ENCODE peak calls at places on chromosome 2, in eight cellular contexts. E is fibroblast of lung; K is naive thymus-derived CD4-positive, alpha-beta T cell; P is cardiac fibroblast; X is cardiac muscle cell; A is bronchial epithelial cell; B is Peyer's patch; M is AG10803. J is an unnamed sample.

GRCh38 chr2:238231809-238232208 is 8.0 kb downstream of the HES6 start:
- DNase-seq in E (no peak), K (no peak), P (no peak), X (no peak), A (no peak), B (no peak), M (no peak), J (no peak)

GRCh38 chr2:145032791-145033190 is 512.9 kb upstream of the ZEB2 start:
- DNase-seq in E (no peak), K (no peak), P (no peak), X (no peak), A (no peak), B (no peak), M (peak), J (no peak)

GRCh38 chr2:190679813-190680591 is 31.1 kb downstream of the NAB1 start:
- DNase-seq in E (peak), K (peak), P (peak), X (peak), A (peak), B (peak), M (no peak), J (no peak)

GRCh38 chr2:111252436-111252835 is 131.7 kb downstream of the BCL2L11 start:
- DNase-seq in E (no peak), K (no peak), P (no peak), X (no peak), A (peak), B (no peak), M (no peak), J (no peak)

GRCh38 chr2:222319576-222320440 is 21.0 kb upstream of the PAX3 start:
- DNase-seq in E (no peak), K (no peak), P (peak), X (peak), A (no peak), B (peak), M (no peak), J (no peak)

GRCh38 chr2:158391876-158392275 is 64.7 kb downstream of the CCDC148 start:
- DNase-seq in E (peak), K (no peak), P (no peak), X (no peak), A (peak), B (no peak), M (no peak), J (no peak)

GRCh38 chr2:101763496-101764333 is 66.2 kb downstream of the MAP4K4 start:
- DNase-seq in E (no peak), K (no peak), P (peak), X (no peak), A (peak), B (no peak), M (peak), J (no peak)

GRCh38 chr2:26951246-26951645 is 19.2 kb upstream of the MAPRE3 start:
- DNase-seq in E (no peak), K (no peak), P (no peak), X (no peak), A (no peak), B (no peak), M (no peak), J (no peak)

GRCh38 chr2:7812231-7812995 is 869.4 kb upstream of the ID2 start:
- DNase-seq in E (peak), K (no peak), P (peak), X (no peak), A (peak), B (no peak), M (peak), J (no peak)

GRCh38 chr2:15198051-15198450 is 363.1 kb downstream of the NBAS start:
- DNase-seq in E (no peak), K (no peak), P (no peak), X (no peak), A (no peak), B (no peak), M (no peak), J (no peak)

GRCh38 chr2:660477-661214 is 16.6 kb downstream of the TMEM18 start:
- DNase-seq in E (no peak), K (no peak), P (no peak), X (peak), A (no peak), B (no peak), M (no peak), J (no peak)

GRCh38 chr2:43165378-43166025 is 60.9 kb downstream of the ZFP36L2 start:
- DNase-seq in E (no peak), K (no peak), P (no peak), X (no peak), A (no peak), B (no peak), M (no peak), J (no peak)

GRCh38 chr2:3633089-3633981 is 24.7 kb upstream of the ALLC start:
- DNase-seq in E (peak), K (no peak), P (peak), X (no peak), A (peak), B (peak), M (peak), J (no peak)

DNA sequence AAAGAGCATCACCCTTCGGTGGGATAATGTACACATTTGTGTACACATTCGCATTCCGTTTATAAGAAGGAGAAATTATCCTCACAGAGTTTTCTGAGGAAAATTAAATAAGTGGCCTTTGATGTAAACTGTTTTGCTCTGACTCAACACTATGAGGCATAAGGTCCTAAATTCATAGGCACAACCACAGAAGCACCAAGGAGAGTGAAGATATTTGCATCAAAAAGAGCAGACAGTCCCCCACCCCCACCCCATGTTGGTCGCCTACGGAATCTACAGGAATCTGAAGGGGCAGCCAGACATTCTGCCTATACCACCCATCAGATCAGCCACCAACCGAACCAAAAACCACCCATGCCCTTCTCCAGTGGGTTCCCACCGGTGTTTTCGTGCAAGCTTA is 33.0 kb downstream of the BCL11A start:
- DNase-seq in E (no peak), K (no peak), P (no peak), X (no peak), A (no peak), B (no peak), M (no peak), J (no peak)
- H3K4me3 ChIP-seq in E (no peak), K (no peak), P (no peak), X (no peak), A (no peak), B (no peak), M (no peak), J (no peak)

GRCh38 chr2:234980476-234981187 is 28.8 kb downstream of the SH3BP4 start:
- DNase-seq in E (no peak), K (no peak), P (peak), X (no peak), A (no peak), B (no peak), M (no peak), J (no peak)

GRCh38 chr2:234981197-234982095 is 29.6 kb downstream of the SH3BP4 start:
- DNase-seq in E (peak), K (no peak), P (peak), X (peak), A (peak), B (no peak), M (peak), J (no peak)

GRCh38 chr2:234983011-234983726 is 31.4 kb downstream of the SH3BP4 start:
- DNase-seq in E (no peak), K (no peak), P (no peak), X (no peak), A (no peak), B (peak), M (no peak), J (no peak)

GRCh38 chr2:234979204-234980167 is 27.7 kb downstream of the SH3BP4 start:
- DNase-seq in E (no peak), K (no peak), P (peak), X (no peak), A (no peak), B (no peak), M (peak), J (no peak)

GRCh38 chr2:234982096-234982834 is 30.4 kb downstream of the SH3BP4 start:
- DNase-seq in E (no peak), K (no peak), P (no peak), X (no peak), A (no peak), B (no peak), M (no peak), J (no peak)
- H3K4me3 ChIP-seq in E (peak), K (no peak), P (peak), X (no peak), A (no peak), B (no peak), M (peak), J (no peak)

GRCh38 chr2:161306919-161307318 is 1.3 kb upstream of the PSMD14 start:
- DNase-seq in E (no peak), K (no peak), P (no peak), X (no peak), A (no peak), B (no peak), M (no peak), J (no peak)
- H3K4me3 ChIP-seq in E (no peak), K (no peak), P (no peak), X (no peak), A (no peak), B (no peak), M (no peak), J (no peak)

GRCh38 chr2:9249036-9249800 is 42.6 kb downstream of the ASAP2 start:
- DNase-seq in E (peak), K (no peak), P (peak), X (no peak), A (peak), B (no peak), M (peak), J (no peak)

GRCh38 chr2:9248363-9248762 is 41.8 kb downstream of the ASAP2 start:
- DNase-seq in E (no peak), K (no peak), P (no peak), X (no peak), A (no peak), B (no peak), M (no peak), J (no peak)

GRCh38 chr2:9244985-9245544 is 38.5 kb downstream of the ASAP2 start:
- DNase-seq in E (no peak), K (no peak), P (no peak), X (no peak), A (peak), B (no peak), M (no peak), J (no peak)

GRCh38 chr2:9247786-9248185 is 41.2 kb downstream of the ASAP2 start:
- DNase-seq in E (no peak), K (no peak), P (no peak), X (peak), A (no peak), B (no peak), M (no peak), J (no peak)

DNA sequence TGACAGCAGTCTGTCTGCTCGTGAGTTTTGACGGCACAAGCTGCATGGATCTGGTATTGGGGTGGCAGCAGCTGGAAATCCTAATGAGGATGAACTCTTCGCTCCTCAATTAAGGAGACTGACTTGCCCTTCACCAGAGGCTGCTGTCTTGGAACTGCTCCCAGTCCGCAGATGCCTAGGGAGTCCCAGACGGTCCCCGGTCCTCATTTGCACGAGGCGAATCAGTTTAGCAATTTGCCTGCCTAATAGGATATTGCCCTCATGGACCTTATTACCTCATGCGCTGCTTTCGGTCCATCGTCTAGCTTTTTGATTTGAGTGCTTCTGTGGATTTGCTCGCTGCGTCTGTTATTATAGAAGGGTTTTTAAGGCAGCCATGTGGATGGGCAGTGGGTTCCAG is 40.6 kb downstream of the ASAP2 start:
- DNase-seq in E (no peak), K (no peak), P (no peak), X (no peak), A (no peak), B (no peak), M (no peak), J (no peak)
- H3K4me3 ChIP-seq in E (no peak), K (no peak), P (no peak), X (no peak), A (no peak), B (no peak), M (no peak), J (no peak)

GRCh38 chr2:19351914-19352697 is 6.3 kb downstream of the OSR1 start:
- DNase-seq in E (peak), K (no peak), P (no peak), X (no peak), A (no peak), B (no peak), M (no peak), J (no peak)
- H3K4me3 ChIP-seq in E (no peak), K (no peak), P (no peak), X (no peak), A (no peak), B (no peak), M (no peak), J (no peak)

DNA sequence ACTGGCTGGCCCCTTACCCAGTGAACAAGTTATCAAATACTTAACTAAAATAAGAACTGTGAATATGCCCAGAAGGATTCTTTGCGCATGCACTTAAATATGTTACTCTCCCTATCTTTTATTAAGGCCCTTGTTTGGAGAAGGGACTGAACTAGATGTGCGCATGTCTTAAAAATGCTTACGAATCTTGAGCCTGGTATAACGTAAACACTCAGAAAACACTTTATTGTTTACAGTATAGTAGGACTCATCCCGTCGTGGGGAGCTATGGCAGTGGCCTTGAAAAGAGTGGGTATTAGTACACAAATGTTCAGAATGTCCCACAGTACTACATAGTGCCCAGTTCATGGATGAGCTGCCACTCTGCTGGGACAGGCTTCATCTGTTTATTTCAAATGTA is 75.9 kb upstream of the MAP4K3 start:
- DNase-seq in E (no peak), K (no peak), P (no peak), X (no peak), A (no peak), B (no peak), M (no peak), J (no peak)
- H3K4me3 ChIP-seq in E (no peak), K (no peak), P (no peak), X (no peak), A (no peak), B (no peak), M (no peak), J (no peak)

DNA sequence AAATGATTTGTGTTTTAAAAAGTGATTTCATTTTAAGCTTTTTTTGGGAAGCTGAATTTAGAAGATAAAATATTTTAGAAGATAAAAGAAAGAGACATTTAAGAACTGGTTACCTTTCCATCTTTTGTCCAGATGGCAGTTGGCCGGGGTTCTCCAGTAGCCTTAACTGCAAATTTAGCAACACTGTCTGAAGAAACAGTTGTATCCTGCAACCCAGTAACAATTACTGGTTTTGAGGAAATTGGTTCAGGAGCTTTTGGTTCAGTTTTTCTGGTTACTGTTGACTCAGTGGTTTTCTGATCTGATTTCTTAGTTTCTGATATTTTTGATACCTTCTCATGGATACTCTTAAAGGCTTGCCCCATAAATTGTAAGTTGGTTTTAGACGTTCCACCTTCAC is 49.9 kb downstream of the PLEKHA3 start:
- DNase-seq in E (no peak), K (no peak), P (no peak), X (no peak), A (no peak), B (no peak), M (no peak), J (no peak)
- H3K4me3 ChIP-seq in E (no peak), K (no peak), P (no peak), X (no peak), A (no peak), B (no peak), M (no peak), J (no peak)

GRCh38 chr2:216014006-216014405 is 655 bp upstream of the MREG start:
- DNase-seq in E (no peak), K (no peak), P (no peak), X (no peak), A (no peak), B (no peak), M (no peak), J (no peak)
- H3K4me3 ChIP-seq in E (no peak), K (no peak), P (no peak), X (peak), A (no peak), B (no peak), M (no peak), J (peak)

DNA sequence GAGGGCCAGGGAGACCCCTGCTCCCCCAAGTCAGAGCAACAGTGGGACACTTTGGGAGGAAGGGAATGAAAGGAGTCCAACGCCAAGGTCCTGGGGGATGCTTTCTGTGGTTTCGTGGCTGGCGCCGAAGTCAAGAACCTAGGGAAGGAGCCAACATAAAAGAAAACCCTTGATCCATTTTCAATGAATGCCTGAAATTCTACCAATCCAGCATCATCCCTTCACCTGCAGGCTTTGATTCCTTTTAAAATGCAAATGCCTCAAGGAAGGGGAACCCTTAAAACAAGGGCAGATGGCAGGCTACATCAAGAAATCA is 123.4 kb upstream of the SLC1A4 start:
- DNase-seq in E (no peak), K (no peak), P (no peak), X (no peak), A (no peak), B (no peak), M (no peak), J (no peak)
- H3K4me3 ChIP-seq in E (no peak), K (peak), P (peak), X (no peak), A (no peak), B (no peak), M (peak), J (no peak)